ENCODE peak calls at places on chromosome 14, in six cellular contexts. U is naive thymus-derived CD4-positive, alpha-beta T cell; A is fibroblast of lung; Z is cardiac fibroblast; W is psoas muscle; D is GM12865. X is an unnamed sample.

GRCh38 chr14:104424406-104425072 is 155.0 kb upstream of the C14orf180 start:
- DNase-seq in U (no peak), A (no peak), Z (no peak), W (no peak), D (no peak), X (no peak)

GRCh38 chr14:94362614-94363133 is 25.7 kb downstream of the SERPINA1 start:
- DNase-seq in U (no peak), A (no peak), Z (no peak), W (no peak), D (no peak), X (no peak)

GRCh38 chr14:104096318-104096717 is 10.8 kb downstream of the ASPG start:
- DNase-seq in U (no peak), A (no peak), Z (no peak), W (no peak), D (no peak), X (no peak)

GRCh38 chr14:50035214-50035613 is 81.2 kb downstream of the VCPKMT start:
- DNase-seq in U (no peak), A (no peak), Z (no peak), W (no peak), D (no peak), X (no peak)

GRCh38 chr14:35696575-35696974 is 112.5 kb downstream of the RALGAPA1 start:
- DNase-seq in U (no peak), A (no peak), Z (no peak), W (no peak), D (no peak), X (no peak)

GRCh38 chr14:35576260-35576659 is 42.3 kb downstream of the INSM2 start:
- DNase-seq in U (no peak), A (no peak), Z (peak), W (no peak), D (no peak), X (no peak)

GRCh38 chr14:50726372-50727107 is 58.4 kb upstream of the SAV1 start:
- DNase-seq in U (no peak), A (peak), Z (peak), W (no peak), D (peak), X (peak)

GRCh38 chr14:23406244-23406643 is 1.8 kb downstream of the MYH6 start:
- DNase-seq in U (no peak), A (no peak), Z (no peak), W (no peak), D (peak), X (no peak)

GRCh38 chr14:77044776-77045569 is 16.5 kb upstream of the IRF2BPL start:
- DNase-seq in U (no peak), A (peak), Z (peak), W (peak), D (no peak), X (no peak)

GRCh38 chr14:99745307-99745951 is 47.8 kb upstream of the EML1 start:
- DNase-seq in U (no peak), A (peak), Z (peak), W (no peak), D (no peak), X (no peak)

GRCh38 chr14:105888784-105889665 is 362.6 kb downstream of the TMEM121 start:
- DNase-seq in U (no peak), A (no peak), Z (no peak), W (peak), D (no peak), X (no peak)

GRCh38 chr14:101350710-101351109 is 210.6 kb upstream of the DIO3 start:
- DNase-seq in U (no peak), A (no peak), Z (no peak), W (no peak), D (no peak), X (no peak)

GRCh38 chr14:104795468-104795780 is at the start of gene AKT1:
- DNase-seq in U (no peak), A (no peak), Z (no peak), W (no peak), D (no peak), X (no peak)

GRCh38 chr14:67620217-67620789 is 583 bp downstream of the ARG2 start:
- DNase-seq in U (no peak), A (no peak), Z (no peak), W (no peak), D (no peak), X (no peak)

GRCh38 chr14:37483672-37484071 is 111.4 kb downstream of the FOXA1 start:
- DNase-seq in U (no peak), A (no peak), Z (no peak), W (no peak), D (no peak), X (no peak)

GRCh38 chr14:99389171-99389826 is 91.4 kb downstream of the SETD3 start:
- DNase-seq in U (no peak), A (peak), Z (peak), W (peak), D (peak), X (no peak)

GRCh38 chr14:106269029-106269428 is 742.6 kb downstream of the TMEM121 start:
- DNase-seq in U (no peak), A (no peak), Z (no peak), W (no peak), D (no peak), X (no peak)

GRCh38 chr14:83260751-83261150 is 1727.1 kb upstream of the SEL1L start:
- DNase-seq in U (no peak), A (no peak), Z (no peak), W (no peak), D (no peak), X (no peak)

GRCh38 chr14:69261761-69262331 is 1.9 kb downstream of the GALNT16 start:
- DNase-seq in U (no peak), A (no peak), Z (peak), W (peak), D (no peak), X (no peak)

GRCh38 chr14:79333198-79333546 is 878.1 kb downstream of the DIO2 start:
- DNase-seq in U (no peak), A (no peak), Z (no peak), W (no peak), D (no peak), X (no peak)

GRCh38 chr14:91367173-91368171 is 50.1 kb downstream of the CCDC88C start:
- DNase-seq in U (peak), A (peak), Z (peak), W (no peak), D (peak), X (no peak)
- H3K4me3 ChIP-seq in U (peak), A (no peak), Z (no peak), W (no peak), D (peak), X (no peak)

GRCh38 chr14:53955671-53956426 is 776 bp downstream of the BMP4 start:
- DNase-seq in U (no peak), A (peak), Z (no peak), W (peak), D (peak), X (no peak)
- H3K4me3 ChIP-seq in U (peak), A (peak), Z (peak), W (peak), D (peak), X (no peak)

DNA sequence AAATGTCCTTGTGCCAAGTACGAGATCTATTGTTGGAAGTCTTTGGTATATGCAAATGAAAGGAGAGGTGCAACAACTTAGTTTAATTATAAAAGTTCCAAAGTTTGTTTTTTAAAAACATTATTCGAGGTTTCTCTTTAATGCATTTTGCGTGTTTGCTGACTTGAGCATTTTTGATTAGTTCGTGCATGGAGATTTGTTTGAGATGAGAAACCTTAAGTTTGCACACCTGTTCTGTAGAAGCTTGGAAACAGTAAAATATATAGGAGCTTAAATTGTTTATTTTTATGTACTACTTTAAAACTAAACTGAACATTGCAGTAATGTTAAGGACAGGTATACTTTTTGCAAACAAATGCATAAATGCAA is 2.3 kb downstream of the HSPA2 start:
- DNase-seq in U (no peak), A (no peak), Z (no peak), W (no peak), D (no peak), X (no peak)
- H3K4me3 ChIP-seq in U (peak), A (peak), Z (no peak), W (peak), D (no peak), X (peak)

DNA sequence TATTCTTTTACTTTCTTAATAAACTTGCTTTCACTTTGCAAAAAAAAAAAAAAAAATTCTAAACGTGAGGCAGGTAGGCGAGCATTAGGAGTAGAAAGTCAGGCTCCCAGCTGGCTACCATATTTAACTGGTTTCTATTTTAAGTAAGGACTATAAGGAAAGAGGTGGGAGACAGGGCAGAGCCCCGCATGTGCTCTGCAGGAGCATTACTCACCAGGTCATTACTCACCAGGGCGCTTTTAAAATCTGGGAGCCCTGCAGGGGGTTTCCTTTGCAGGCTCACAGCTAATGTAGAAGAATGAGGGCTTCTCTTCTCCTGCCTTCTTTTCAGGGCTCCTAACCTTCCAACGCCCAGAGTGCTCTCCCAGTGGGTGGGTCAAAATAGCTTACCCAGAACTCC is 14.0 kb upstream of the DPF3 start:
- DNase-seq in U (no peak), A (peak), Z (peak), W (no peak), D (no peak), X (no peak)
- H3K4me3 ChIP-seq in U (no peak), A (no peak), Z (no peak), W (no peak), D (no peak), X (no peak)

GRCh38 chr14:93185333-93185688 is 194 bp downstream of the LYSET start:
- DNase-seq in U (no peak), A (no peak), Z (no peak), W (no peak), D (peak), X (no peak)

GRCh38 chr14:93183596-93184317 is 940 bp downstream of the MOAP1 start:
- DNase-seq in U (no peak), A (no peak), Z (no peak), W (no peak), D (no peak), X (no peak)

GRCh38 chr14:93186961-93187360 is 1.8 kb downstream of the LYSET start:
- DNase-seq in U (no peak), A (no peak), Z (no peak), W (no peak), D (no peak), X (no peak)

GRCh38 chr14:93184391-93185332 is at the start of the genes LYSET and MOAP1:
- DNase-seq in U (peak), A (peak), Z (peak), W (peak), D (peak), X (peak)

GRCh38 chr14:93186461-93186860 is 1.3 kb downstream of the LYSET start:
- DNase-seq in U (no peak), A (no peak), Z (no peak), W (no peak), D (no peak), X (no peak)
- H3K4me3 ChIP-seq in U (no peak), A (no peak), Z (no peak), W (peak), D (no peak), X (no peak)

GRCh38 chr14:96592591-96593388 is 90.6 kb downstream of the PAPOLA start:
- DNase-seq in U (peak), A (peak), Z (peak), W (no peak), D (peak), X (no peak)
- H3K4me3 ChIP-seq in U (peak), A (peak), Z (peak), W (peak), D (peak), X (peak)

GRCh38 chr14:89013698-89014569 is 189.5 kb downstream of the TTC8 start:
- DNase-seq in U (no peak), A (no peak), Z (no peak), W (no peak), D (no peak), X (no peak)

GRCh38 chr14:89013098-89013504 is 188.7 kb downstream of the TTC8 start:
- DNase-seq in U (no peak), A (peak), Z (peak), W (no peak), D (peak), X (no peak)

GRCh38 chr14:89011327-89011726 is 186.9 kb downstream of the TTC8 start:
- DNase-seq in U (no peak), A (no peak), Z (no peak), W (no peak), D (no peak), X (no peak)

GRCh38 chr14:89012272-89013097 is 188.0 kb downstream of the TTC8 start:
- DNase-seq in U (no peak), A (no peak), Z (no peak), W (no peak), D (no peak), X (no peak)

GRCh38 chr14:89011727-89012271 is 187.3 kb downstream of the TTC8 start:
- DNase-seq in U (no peak), A (peak), Z (peak), W (no peak), D (no peak), X (no peak)
- H3K4me3 ChIP-seq in U (no peak), A (peak), Z (no peak), W (no peak), D (no peak), X (no peak)

GRCh38 chr14:52551205-52551604 is 1.1 kb downstream of the TXNDC16 start:
- DNase-seq in U (no peak), A (no peak), Z (no peak), W (no peak), D (no peak), X (no peak)
- H3K4me3 ChIP-seq in U (peak), A (peak), Z (no peak), W (peak), D (peak), X (no peak)

X was measured in skeletal muscle cell.